ENCODE peak calls at places on chromosomes 16 and 17, in seven cellular contexts. G is AG10803, L is nephron progenitor cell, C is mesothelial cell of epicardium, I is A673, H is heart right ventricle, V is fibroblast of mammary gland. Q is an unnamed sample.

GRCh38 chr17:9115446-9116265 is 94.3 kb downstream of the NTN1 start:
- DNase-seq in G (peak), I (no peak), C (no peak), H (peak), V (peak), L (peak), Q (peak)

GRCh38 chr17:65446043-65446442 is 115.4 kb downstream of the AXIN2 start:
- DNase-seq in G (no peak), V (no peak), H (no peak), C (no peak), I (no peak), L (no peak), Q (no peak)

GRCh38 chr17:1486802-1487695 is 5.4 kb downstream of the MYO1C start:
- DNase-seq in G (peak), V (peak), I (peak), C (no peak), H (peak), L (peak), Q (peak)

GRCh38 chr16:57590654-57591085 is 37.8 kb upstream of the ADGRG1 start:
- DNase-seq in G (peak), H (no peak), L (no peak), I (peak), C (no peak), V (peak), Q (peak)

GRCh38 chr16:57624806-57625500 is 3.5 kb upstream of the ADGRG1 start:
- DNase-seq in C (no peak), V (no peak), I (no peak), G (peak), L (no peak), H (no peak), Q (no peak)

GRCh38 chr16:27759301-27759871 is 209.4 kb downstream of the KATNIP start:
- DNase-seq in I (peak), L (no peak), H (no peak), C (no peak), V (peak), G (peak), Q (peak)

GRCh38 chr17:55334285-55334684 is 69.5 kb downstream of the HLF start:
- DNase-seq in V (peak), C (no peak), H (no peak), L (no peak), I (no peak), G (peak), Q (peak)

GRCh38 chr16:58047557-58048348 is 22.2 kb downstream of the MMP15 start:
- DNase-seq in V (no peak), I (no peak), G (no peak), H (peak), C (no peak), L (no peak), Q (no peak)

GRCh38 chr17:31425646-31426045 is 34.2 kb downstream of the RAB11FIP4 start:
- DNase-seq in V (no peak), C (no peak), G (no peak), L (peak), H (no peak), I (no peak), Q (peak)

GRCh38 chr17:78154903-78155811 is 9.0 kb downstream of the C17orf99 start:
- DNase-seq in L (no peak), G (no peak), H (no peak), I (no peak), V (no peak), C (no peak), Q (no peak)

GRCh38 chr17:1107083-1107776 is 72.6 kb downstream of the ABR start:
- DNase-seq in V (no peak), C (no peak), G (no peak), I (no peak), H (no peak), L (no peak), Q (no peak)

GRCh38 chr16:50879873-50880695 is 138.2 kb downstream of the CYLD start:
- DNase-seq in I (peak), L (peak), H (no peak), V (no peak), C (no peak), G (no peak), Q (no peak)

GRCh38 chr17:82449136-82449882 is 1.2 kb downstream of the CYBC1 start:
- DNase-seq in G (no peak), H (peak), C (no peak), L (no peak), V (no peak), I (no peak), Q (no peak)

GRCh38 chr17:39794249-39794970 is 56.7 kb downstream of the GRB7 start:
- DNase-seq in C (no peak), G (no peak), H (no peak), I (no peak), V (no peak), L (no peak), Q (no peak)
- TF ChIP-seq CTCF in C (no peak), G (no peak), H (no peak), I (no peak), V (no peak), L (no peak), Q (no peak)

GRCh38 chr17:44794699-44795413 is 35.2 kb downstream of the GJC1 start:
- DNase-seq in C (no peak), G (peak), L (no peak), I (peak), H (peak), V (peak), Q (peak)

GRCh38 chr17:44795421-44795820 is 34.7 kb downstream of the GJC1 start:
- DNase-seq in V (no peak), G (no peak), H (no peak), I (no peak), L (no peak), C (no peak), Q (no peak)

GRCh38 chr17:44792276-44792675 is 33.5 kb downstream of the ADAM11 start:
- DNase-seq in I (no peak), V (peak), H (no peak), G (peak), C (no peak), L (no peak), Q (peak)

GRCh38 chr17:44795928-44796327 is 34.2 kb downstream of the GJC1 start:
- DNase-seq in G (no peak), H (no peak), C (no peak), L (no peak), V (no peak), I (no peak), Q (no peak)

GRCh38 chr17:44793885-44794698 is 35.3 kb downstream of the ADAM11 start:
- DNase-seq in I (no peak), L (no peak), C (no peak), V (no peak), H (no peak), G (no peak), Q (peak)
- TF ChIP-seq CTCF in I (no peak), L (no peak), C (no peak), V (no peak), H (no peak), G (no peak), Q (no peak)

DNA sequence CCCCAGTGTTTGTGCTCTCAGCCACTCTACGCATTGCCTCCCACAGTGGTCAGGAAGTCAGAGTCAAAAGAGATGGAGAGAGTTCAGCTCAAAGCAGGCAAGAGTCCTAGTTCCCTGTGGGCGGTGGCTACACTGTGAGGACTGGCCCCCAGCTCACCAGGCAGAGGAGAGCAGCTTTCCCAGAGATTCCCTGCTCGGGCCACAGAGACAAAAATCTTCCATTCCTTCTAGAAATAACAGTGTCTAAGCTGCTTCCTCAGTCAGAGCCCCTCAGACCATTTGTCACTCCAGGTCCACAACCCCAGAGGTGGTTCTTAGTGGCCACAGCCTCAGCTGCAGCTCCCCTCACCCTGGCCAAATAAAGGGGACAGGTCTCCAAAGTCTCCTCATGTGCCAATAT is 263.0 kb upstream of the RPL38 start:
- DNase-seq in C (no peak), H (no peak), G (no peak), V (no peak), L (no peak), I (no peak), Q (no peak)
- TF ChIP-seq CTCF in C (no peak), H (no peak), G (no peak), V (no peak), L (no peak), I (no peak), Q (no peak)

DNA sequence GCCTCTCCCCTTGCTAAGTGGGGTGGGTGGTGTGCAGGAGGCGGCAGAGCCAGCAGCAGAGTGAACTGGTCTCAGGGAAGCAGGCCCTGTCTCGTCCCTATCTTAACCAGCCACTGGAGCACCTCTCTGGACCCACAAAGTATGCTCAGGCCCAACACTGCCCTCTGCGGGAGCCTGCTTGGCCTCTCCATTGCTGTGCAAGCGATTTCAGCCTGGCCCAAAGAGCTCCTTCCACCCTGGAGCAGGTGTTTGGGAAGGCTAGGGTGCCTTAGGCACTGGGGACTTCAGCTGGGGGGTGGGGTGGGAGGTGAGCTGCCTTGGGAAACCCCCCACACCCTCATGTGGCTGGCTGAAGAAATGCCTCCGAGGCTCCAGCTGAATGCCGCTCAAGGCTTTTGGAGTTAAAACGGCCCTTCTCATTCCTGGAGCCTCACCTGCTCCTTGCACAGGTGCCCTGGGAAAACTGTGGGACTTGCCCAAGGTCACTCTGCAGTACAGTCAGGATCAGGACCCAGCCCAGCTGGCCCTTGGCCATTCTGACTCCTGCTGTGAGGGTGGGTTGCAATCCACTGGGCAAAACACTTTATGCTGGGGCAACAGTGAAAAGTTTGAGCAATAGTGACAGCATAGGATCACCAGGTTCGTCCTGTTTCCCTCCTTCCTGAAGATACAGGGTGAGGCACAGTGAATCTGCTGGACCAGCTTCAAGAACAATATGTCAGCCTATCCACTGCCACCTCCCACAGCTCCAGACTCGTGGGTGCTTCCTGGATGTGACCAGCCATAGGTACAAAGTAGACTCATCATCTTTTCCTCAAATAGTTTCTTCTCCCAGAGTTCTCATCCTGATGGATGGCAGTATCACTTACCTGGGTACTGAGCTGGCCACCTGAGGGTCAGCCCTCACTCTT is 5.9 kb upstream of the UBE2O start:
- DNase-seq in L (peak), V (peak), C (no peak), H (peak), G (peak), I (no peak), Q (peak)
- TF ChIP-seq CTCF in L (peak), V (peak), C (peak), H (peak), G (peak), I (peak), Q (peak)

DNA sequence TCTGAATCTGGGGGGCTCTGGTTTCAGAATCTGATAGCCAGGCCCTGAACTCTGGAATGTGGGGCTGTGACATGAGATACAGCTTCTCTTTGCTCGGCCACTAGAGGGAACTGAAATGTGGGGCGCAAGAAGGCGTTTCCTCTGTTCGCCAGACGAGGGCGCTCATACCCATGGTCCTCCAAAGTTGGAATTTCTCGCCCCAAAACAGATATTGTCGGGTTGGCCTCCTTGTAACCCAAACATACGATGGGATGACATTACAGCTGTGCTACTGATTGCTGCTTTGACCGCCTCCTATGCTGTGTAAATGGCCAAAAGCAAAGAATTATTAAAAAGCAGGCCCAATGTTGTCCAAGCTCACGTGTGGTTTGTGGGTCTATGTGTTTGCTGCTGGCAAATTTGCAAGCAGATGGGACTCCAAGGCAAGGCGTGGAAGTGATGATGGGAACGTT is 13.1 kb upstream of the MSI2 start:
- DNase-seq in I (peak), G (peak), C (no peak), L (peak), H (peak), V (peak), Q (peak)
- TF ChIP-seq CTCF in I (peak), G (peak), C (peak), L (peak), H (peak), V (peak), Q (peak)